ENCODE peak calls at places on chromosomes 6 and 20, in five cellular contexts. One of them, this sample, is unnamed.

GRCh38 chr6:41663558-41663957 is 25.3 kb downstream of the MDFI start:
- DNase-seq in mesothelial cell of epicardium: no peak
- DNase-seq in T-helper 2 cell: no peak
- DNase-seq in left cardiac atrium: peak
- DNase-seq in stimulated activated CD4-positive, alpha-beta T cell treated with anti-CD3 and anti-CD28 coated beads, Interleukin-15, amount 100 ng/mL, for 1 hour: no peak
- DNase-seq in this sample: no peak

GRCh38 chr6:1585669-1586049 is 24.1 kb upstream of the FOXC1 start:
- DNase-seq in mesothelial cell of epicardium: no peak
- DNase-seq in stimulated activated CD4-positive, alpha-beta T cell treated with anti-CD3 and anti-CD28 coated beads, Interleukin-15, amount 100 ng/mL, for 1 hour: no peak
- DNase-seq in T-helper 2 cell: no peak
- DNase-seq in left cardiac atrium: no peak
- DNase-seq in this sample: no peak

GRCh38 chr6:169827372-169827771 is 76.0 kb downstream of the ERMARD start:
- DNase-seq in left cardiac atrium: no peak
- DNase-seq in T-helper 2 cell: no peak
- DNase-seq in mesothelial cell of epicardium: no peak
- DNase-seq in stimulated activated CD4-positive, alpha-beta T cell treated with anti-CD3 and anti-CD28 coated beads, Interleukin-15, amount 100 ng/mL, for 1 hour: no peak
- DNase-seq in this sample: no peak

GRCh38 chr6:84332139-84333034 is 104.9 kb upstream of the CEP162 start:
- DNase-seq in stimulated activated CD4-positive, alpha-beta T cell treated with anti-CD3 and anti-CD28 coated beads, Interleukin-15, amount 100 ng/mL, for 1 hour: no peak
- DNase-seq in left cardiac atrium: no peak
- DNase-seq in T-helper 2 cell: no peak
- DNase-seq in mesothelial cell of epicardium: no peak
- DNase-seq in this sample: no peak

GRCh38 chr6:133855599-133855972 is 33.3 kb upstream of the TCF21 start:
- DNase-seq in T-helper 2 cell: no peak
- DNase-seq in mesothelial cell of epicardium: no peak
- DNase-seq in left cardiac atrium: no peak
- DNase-seq in stimulated activated CD4-positive, alpha-beta T cell treated with anti-CD3 and anti-CD28 coated beads, Interleukin-15, amount 100 ng/mL, for 1 hour: no peak
- DNase-seq in this sample: no peak

GRCh38 chr6:15555101-15556038 is 107.5 kb downstream of the DTNBP1 start:
- DNase-seq in stimulated activated CD4-positive, alpha-beta T cell treated with anti-CD3 and anti-CD28 coated beads, Interleukin-15, amount 100 ng/mL, for 1 hour: no peak
- DNase-seq in T-helper 2 cell: no peak
- DNase-seq in mesothelial cell of epicardium: no peak
- DNase-seq in left cardiac atrium: no peak
- DNase-seq in this sample: no peak

GRCh38 chr6:13013681-13014550 is 297.3 kb downstream of the PHACTR1 start:
- DNase-seq in T-helper 2 cell: no peak
- DNase-seq in left cardiac atrium: no peak
- DNase-seq in mesothelial cell of epicardium: no peak
- DNase-seq in stimulated activated CD4-positive, alpha-beta T cell treated with anti-CD3 and anti-CD28 coated beads, Interleukin-15, amount 100 ng/mL, for 1 hour: no peak
- DNase-seq in this sample: no peak

GRCh38 chr6:152952866-152953509 is 29.9 kb downstream of the FBXO5 start:
- DNase-seq in mesothelial cell of epicardium: no peak
- DNase-seq in stimulated activated CD4-positive, alpha-beta T cell treated with anti-CD3 and anti-CD28 coated beads, Interleukin-15, amount 100 ng/mL, for 1 hour: no peak
- DNase-seq in T-helper 2 cell: no peak
- DNase-seq in left cardiac atrium: no peak
- DNase-seq in this sample: no peak

GRCh38 chr6:132115714-132116366 is 164.7 kb upstream of the CCN2 start:
- DNase-seq in stimulated activated CD4-positive, alpha-beta T cell treated with anti-CD3 and anti-CD28 coated beads, Interleukin-15, amount 100 ng/mL, for 1 hour: no peak
- DNase-seq in T-helper 2 cell: no peak
- DNase-seq in mesothelial cell of epicardium: no peak
- DNase-seq in left cardiac atrium: no peak
- DNase-seq in this sample: no peak

GRCh38 chr20:63156221-63156671 is 59.7 kb downstream of the YTHDF1 start:
- DNase-seq in left cardiac atrium: no peak
- DNase-seq in stimulated activated CD4-positive, alpha-beta T cell treated with anti-CD3 and anti-CD28 coated beads, Interleukin-15, amount 100 ng/mL, for 1 hour: no peak
- DNase-seq in mesothelial cell of epicardium: no peak
- DNase-seq in T-helper 2 cell: no peak
- DNase-seq in this sample: no peak

GRCh38 chr6:46329568-46329967 is 158.8 kb upstream of the ENPP5 start:
- DNase-seq in mesothelial cell of epicardium: no peak
- DNase-seq in T-helper 2 cell: no peak
- DNase-seq in left cardiac atrium: no peak
- DNase-seq in stimulated activated CD4-positive, alpha-beta T cell treated with anti-CD3 and anti-CD28 coated beads, Interleukin-15, amount 100 ng/mL, for 1 hour: no peak
- DNase-seq in this sample: no peak

GRCh38 chr6:101597711-101598110 is 204.2 kb downstream of the GRIK2 start:
- DNase-seq in T-helper 2 cell: no peak
- DNase-seq in stimulated activated CD4-positive, alpha-beta T cell treated with anti-CD3 and anti-CD28 coated beads, Interleukin-15, amount 100 ng/mL, for 1 hour: no peak
- DNase-seq in mesothelial cell of epicardium: no peak
- DNase-seq in left cardiac atrium: no peak
- DNase-seq in this sample: no peak

GRCh38 chr6:138528137-138528536 is 28.8 kb upstream of the NHSL1 start:
- DNase-seq in mesothelial cell of epicardium: no peak
- DNase-seq in T-helper 2 cell: no peak
- DNase-seq in stimulated activated CD4-positive, alpha-beta T cell treated with anti-CD3 and anti-CD28 coated beads, Interleukin-15, amount 100 ng/mL, for 1 hour: no peak
- DNase-seq in left cardiac atrium: no peak
- DNase-seq in this sample: no peak

GRCh38 chr6:123841067-123841896 is 37.6 kb downstream of the NKAIN2 start:
- DNase-seq in stimulated activated CD4-positive, alpha-beta T cell treated with anti-CD3 and anti-CD28 coated beads, Interleukin-15, amount 100 ng/mL, for 1 hour: no peak
- DNase-seq in T-helper 2 cell: no peak
- DNase-seq in mesothelial cell of epicardium: no peak
- DNase-seq in left cardiac atrium: no peak
- DNase-seq in this sample: no peak

GRCh38 chr6:34973547-34974248 is 84.6 kb downstream of the ANKS1A start:
- DNase-seq in stimulated activated CD4-positive, alpha-beta T cell treated with anti-CD3 and anti-CD28 coated beads, Interleukin-15, amount 100 ng/mL, for 1 hour: no peak
- DNase-seq in mesothelial cell of epicardium: no peak
- DNase-seq in T-helper 2 cell: no peak
- DNase-seq in left cardiac atrium: no peak
- DNase-seq in this sample: no peak

GRCh38 chr20:20606046-20606445 is 106.4 kb downstream of the RALGAPA2 start:
- DNase-seq in left cardiac atrium: no peak
- DNase-seq in mesothelial cell of epicardium: no peak
- DNase-seq in stimulated activated CD4-positive, alpha-beta T cell treated with anti-CD3 and anti-CD28 coated beads, Interleukin-15, amount 100 ng/mL, for 1 hour: no peak
- DNase-seq in T-helper 2 cell: no peak
- DNase-seq in this sample: no peak